ENCODE peak calls at places on chromosomes 16 and 17, in eight cellular contexts. T, L, B, E, S, C, D and N are unnamed samples.

GRCh38 chr17:43530303-43531081 is 15.6 kb downstream of the ETV4 start:
- DNase-seq in T (peak; percentile 94), S (no peak), L (peak; percentile 71), C (peak; percentile 99), E (peak; percentile 97), B (peak; percentile 84), D (no peak), N (peak; percentile 93)

GRCh38 chr17:2170023-2170422 is 115.1 kb downstream of the HIC1 start:
- DNase-seq in S (no peak), E (no peak), L (peak; percentile 30), T (no peak), D (peak; percentile 70), C (peak; percentile 68), B (peak; percentile 48), N (no peak)

GRCh38 chr17:73625975-73626706 is 18.1 kb downstream of the SDK2 start:
- DNase-seq in L (no peak), E (no peak), T (no peak), C (no peak), B (peak; percentile 42), S (no peak), D (no peak), N (no peak)

GRCh38 chr16:48384982-48385271 is 286 bp downstream of the SIAH1 start:
- DNase-seq in L (peak; percentile 54), D (peak; percentile 82), B (no peak), E (no peak), C (no peak), S (no peak), T (peak; percentile 42), N (no peak)

GRCh38 chr17:82441686-82442487 is 8.7 kb downstream of the CYBC1 start:
- DNase-seq in B (no peak), E (no peak), C (no peak), L (no peak), S (no peak), T (no peak), D (no peak), N (no peak)

GRCh38 chr17:1110844-1111598 is 68.8 kb downstream of the ABR start:
- DNase-seq in D (no peak), E (peak; percentile 60), T (peak; percentile 98), S (peak; percentile 83), L (no peak), C (no peak), B (no peak), N (no peak)

GRCh38 chr16:14553447-14553846 is 76.6 kb downstream of the PARN start:
- DNase-seq in B (no peak), S (no peak), L (no peak), D (no peak), C (no peak), T (no peak), E (no peak), N (no peak)

GRCh38 chr17:39096435-39097158 is 54.8 kb downstream of the PLXDC1 start:
- DNase-seq in T (no peak), C (no peak), E (no peak), B (no peak), D (no peak), L (no peak), S (peak; percentile 21), N (no peak)

GRCh38 chr17:11144358-11145233 is 96.4 kb upstream of the SHISA6 start:
- DNase-seq in T (no peak), S (peak; percentile 63), E (no peak), L (peak; percentile 35), C (peak; percentile 18), D (no peak), B (peak; percentile 69), N (peak; percentile 23)

GRCh38 chr16:82955836-82956348 is 329.1 kb downstream of the CDH13 start:
- DNase-seq in D (no peak), S (no peak), C (no peak), B (no peak), T (no peak), L (no peak), E (no peak), N (no peak)

GRCh38 chr17:6506679-6507231 is 49.6 kb downstream of the PITPNM3 start:
- DNase-seq in T (no peak), E (no peak), C (no peak), D (no peak), B (no peak), L (no peak), S (peak; percentile 64), N (no peak)